ENCODE peak calls at places on chromosomes 11 and 22, in six cellular contexts. L is GM23338, V is HAP-1, G is left ventricle myocardium inferior, J is fibroblast of lung, E is neuronal stem cell. M is an unnamed sample. For H3K4me1, the result is how much of the 10 kb centered on the place peaks cover.

GRCh38 chr11:67445515-67445914 is 2.2 kb upstream of the CORO1B start:
- DNase-seq in J (no peak), G (no peak), E (no peak), L (no peak), V (no peak), M (no peak)

GRCh38 chr11:119370486-119371046 is 10.9 kb downstream of the USP2 start:
- DNase-seq in E (no peak), G (peak), L (no peak), J (no peak), V (no peak), M (no peak)

GRCh38 chr11:8706673-8707432 is 24.3 kb downstream of the RPL27A start:
- DNase-seq in J (no peak), E (no peak), V (no peak), L (no peak), G (no peak), M (no peak)

GRCh38 chr11:77071671-77072605 is 5.2 kb downstream of the CAPN5 start:
- DNase-seq in G (no peak), E (no peak), V (no peak), L (no peak), J (peak), M (no peak)

GRCh38 chr11:33977676-33978075 is 73.9 kb upstream of the CAPRIN1 start:
- DNase-seq in L (no peak), J (no peak), E (no peak), V (no peak), G (no peak), M (no peak)

GRCh38 chr11:73380321-73380720 is 4.1 kb downstream of the RELT start:
- DNase-seq in E (no peak), J (no peak), G (no peak), L (no peak), V (no peak), M (no peak)

GRCh38 chr11:73262851-73263495 is 9.2 kb upstream of the P2RY6 start:
- DNase-seq in G (no peak), J (peak), E (no peak), L (no peak), V (no peak), M (no peak)

GRCh38 chr22:49725516-49725915 is 102.2 kb downstream of the BRD1 start:
- DNase-seq in L (no peak), V (no peak), G (no peak), E (no peak), J (no peak), M (no peak)

GRCh38 chr11:12134239-12134590 is 23.8 kb downstream of the MICAL2 start:
- DNase-seq in G (no peak), V (no peak), E (no peak), J (no peak), L (no peak), M (no peak)

GRCh38 chr11:7576671-7577225 is 62.9 kb downstream of the PPFIBP2 start:
- DNase-seq in J (no peak), E (no peak), L (peak), V (no peak), G (peak), M (no peak)

DNA sequence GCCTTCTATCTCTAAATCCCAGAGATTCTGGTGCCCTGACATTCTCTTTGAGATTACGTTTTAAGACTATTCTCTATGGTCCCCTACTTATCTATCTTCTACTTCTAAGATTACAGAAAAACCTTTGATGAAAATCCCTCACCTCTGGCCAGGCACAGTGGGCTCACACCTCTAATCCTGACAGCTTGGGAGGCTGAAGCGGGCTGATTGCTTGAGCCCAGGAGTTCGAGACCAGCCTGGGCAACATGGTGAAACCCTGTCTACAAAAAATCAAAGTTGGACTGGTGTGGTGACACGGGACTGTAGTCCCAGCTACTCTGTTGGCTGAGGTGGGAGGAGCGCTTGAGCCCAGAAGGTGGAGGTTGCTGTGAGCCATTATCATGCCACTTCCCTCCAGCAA is 14.4 kb downstream of the NUP98 start:
- DNase-seq in L (no peak), J (no peak), G (no peak), V (no peak), E (no peak), M (no peak)
- H3K4me1 ChIP-seq in L (under half), J (under half), G (under half), V (under half), E (under half), M (under half)

GRCh38 chr11:45848654-45849081 is 1.4 kb downstream of the CRY2 start:
- DNase-seq in G (no peak), L (no peak), V (no peak), E (no peak), J (no peak), M (no peak)
- H3K4me1 ChIP-seq in G (half or more), L (under half), V (under half), E (under half), J (under half), M (under half)

GRCh38 chr11:65856689-65857499 is 1.1 kb downstream of the CFL1 start:
- DNase-seq in E (peak), G (peak), J (peak), V (peak), L (peak), M (no peak)
- H3K4me1 ChIP-seq in E (under half), G (half or more), J (under half), V (under half), L (under half), M (under half)

DNA sequence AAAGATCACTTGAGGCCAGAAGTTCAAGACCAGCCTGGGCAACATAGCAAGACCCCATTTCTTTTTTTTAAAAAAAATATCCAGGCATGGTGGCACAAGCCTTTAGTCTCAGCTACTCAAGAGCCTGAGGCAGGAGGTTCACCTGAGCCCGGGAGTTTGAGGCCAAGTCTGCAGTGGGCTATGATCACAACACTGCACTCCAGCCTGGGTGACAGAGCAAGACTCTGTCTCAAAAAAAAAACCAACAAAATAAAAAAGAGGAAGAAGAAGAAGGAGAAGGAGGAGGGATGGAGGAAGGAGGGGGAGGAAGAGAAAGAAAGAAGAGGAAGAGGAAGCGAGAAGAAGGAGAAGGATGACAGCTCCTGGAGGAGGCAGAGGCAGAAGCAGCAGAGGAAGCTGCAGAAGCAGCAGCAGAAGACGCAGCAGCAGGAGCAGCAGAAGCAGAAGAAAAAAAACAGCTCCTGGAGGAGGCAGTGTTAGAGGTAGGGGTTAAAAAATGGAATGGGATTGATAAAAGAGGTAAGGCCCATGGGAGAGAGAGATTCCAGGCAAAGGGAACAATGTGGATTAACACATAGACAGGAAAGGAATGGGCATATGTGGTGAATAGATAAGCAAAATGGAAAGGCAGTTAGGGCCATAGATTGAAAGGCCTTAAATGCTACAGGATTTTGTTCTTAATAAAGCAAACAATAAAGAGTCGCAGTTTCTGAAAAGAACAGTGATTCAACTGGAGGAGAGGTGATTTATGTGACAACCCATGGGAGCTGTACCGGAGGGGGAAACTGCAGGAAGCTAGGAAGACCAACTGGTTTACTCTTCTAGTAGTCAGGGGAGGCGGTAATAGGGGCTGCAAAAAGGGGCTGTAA is 10.9 kb downstream of the PRCP start:
- DNase-seq in J (no peak), L (no peak), G (no peak), V (peak), E (no peak), M (no peak)
- H3K4me1 ChIP-seq in J (under half), L (under half), G (under half), V (under half), E (under half), M (under half)

GRCh38 chr11:28756977-28757376 is 648.8 kb downstream of the METTL15 start:
- DNase-seq in G (no peak), L (no peak), J (peak), E (no peak), V (no peak), M (no peak)
- H3K4me1 ChIP-seq in G (under half), L (under half), J (under half), E (under half), V (under half), M (under half)

GRCh38 chr22:20804650-20805049 is 30.7 kb downstream of the SERPIND1 start:
- DNase-seq in G (no peak), J (no peak), E (no peak), V (no peak), L (no peak), M (no peak)
- H3K4me1 ChIP-seq in G (under half), J (under half), E (under half), V (under half), L (under half), M (under half)

GRCh38 chr11:27390318-27390958 is 27.4 kb upstream of the CCDC34 start:
- DNase-seq in V (no peak), J (no peak), L (peak), E (no peak), G (no peak), M (no peak)

GRCh38 chr11:27387362-27387761 is 24.3 kb upstream of the CCDC34 start:
- DNase-seq in E (no peak), V (no peak), G (no peak), L (peak), J (no peak), M (no peak)

GRCh38 chr11:27388001-27388400 is 25.0 kb upstream of the CCDC34 start:
- DNase-seq in G (no peak), V (no peak), L (no peak), J (no peak), E (no peak), M (no peak)

GRCh38 chr11:27390959-27391326 is 27.9 kb upstream of the CCDC34 start:
- DNase-seq in E (no peak), J (no peak), G (no peak), V (no peak), L (no peak), M (no peak)

GRCh38 chr11:27388869-27389268 is 25.9 kb upstream of the CCDC34 start:
- DNase-seq in G (no peak), L (no peak), V (no peak), E (no peak), J (no peak), M (no peak)
- H3K4me1 ChIP-seq in G (half or more), L (half or more), V (half or more), E (under half), J (under half), M (under half)

GRCh38 chr11:35138949-35139881 is at the start of gene CD44:
- DNase-seq in V (peak), L (peak), J (peak), G (peak), E (peak), M (no peak)
- H3K4me1 ChIP-seq in V (under half), L (under half), J (under half), G (under half), E (under half), M (under half)

M was measured in NT2/D1.